ENCODE peak calls at places on chromosomes 11 and 22, in six cellular contexts. One of them, this sample, is unnamed. For H3K4me1 and H3K9me3, the result is how much of the 10 kb centered on the place peaks cover.

GRCh38 chr11:107116358-107116757 is 98.1 kb upstream of the GUCY1A2 start:
- DNase-seq in GM23248: no peak
- DNase-seq in neural progenitor cell: no peak
- DNase-seq in A549: no peak
- DNase-seq in H9: no peak
- DNase-seq in CD8-positive, alpha-beta T cell: no peak
- DNase-seq in this sample: no peak

GRCh38 chr11:8807544-8808225 is 103.3 kb upstream of the AKIP1 start:
- DNase-seq in GM23248: peak
- DNase-seq in neural progenitor cell: no peak
- DNase-seq in A549: no peak
- DNase-seq in H9: no peak
- DNase-seq in CD8-positive, alpha-beta T cell: no peak
- DNase-seq in this sample: peak

GRCh38 chr22:19181786-19182471 is 3.4 kb upstream of the SLC25A1 start:
- DNase-seq in GM23248: no peak
- DNase-seq in neural progenitor cell: no peak
- DNase-seq in A549: no peak
- DNase-seq in H9: no peak
- DNase-seq in CD8-positive, alpha-beta T cell: no peak
- DNase-seq in this sample: no peak

GRCh38 chr11:38159038-38159437 is 1561.0 kb upstream of the RAG2 start:
- DNase-seq in GM23248: no peak
- DNase-seq in neural progenitor cell: no peak
- DNase-seq in A549: no peak
- DNase-seq in H9: no peak
- DNase-seq in CD8-positive, alpha-beta T cell: no peak
- DNase-seq in this sample: no peak

GRCh38 chr11:61529537-61530225 is 21.1 kb downstream of the LRRC10B start:
- DNase-seq in GM23248: no peak
- DNase-seq in neural progenitor cell: no peak
- DNase-seq in A549: no peak
- DNase-seq in H9: no peak
- DNase-seq in CD8-positive, alpha-beta T cell: no peak
- DNase-seq in this sample: no peak

GRCh38 chr22:29041408-29041807 is 20.2 kb downstream of the C22orf31 start:
- DNase-seq in GM23248: peak
- DNase-seq in neural progenitor cell: no peak
- DNase-seq in A549: no peak
- DNase-seq in H9: no peak
- DNase-seq in CD8-positive, alpha-beta T cell: no peak
- DNase-seq in this sample: no peak

GRCh38 chr22:37242395-37242918 is 1.6 kb downstream of the RAC2 start:
- DNase-seq in GM23248: peak
- DNase-seq in neural progenitor cell: no peak
- DNase-seq in A549: no peak
- DNase-seq in H9: no peak
- DNase-seq in CD8-positive, alpha-beta T cell: peak
- DNase-seq in this sample: no peak

GRCh38 chr11:119692547-119692834 is 36.5 kb downstream of the NECTIN1 start:
- DNase-seq in GM23248: no peak
- DNase-seq in neural progenitor cell: no peak
- DNase-seq in A549: no peak
- DNase-seq in H9: no peak
- DNase-seq in CD8-positive, alpha-beta T cell: no peak
- DNase-seq in this sample: no peak

GRCh38 chr11:62708423-62709261 is 1.2 kb downstream of the GNG3 start:
- DNase-seq in GM23248: no peak
- DNase-seq in neural progenitor cell: no peak
- DNase-seq in A549: no peak
- DNase-seq in H9: peak
- DNase-seq in CD8-positive, alpha-beta T cell: peak
- DNase-seq in this sample: peak

GRCh38 chr11:33624082-33624481 is 76.5 kb downstream of the C11orf91 start:
- DNase-seq in GM23248: no peak
- DNase-seq in neural progenitor cell: no peak
- DNase-seq in A549: no peak
- DNase-seq in H9: no peak
- DNase-seq in CD8-positive, alpha-beta T cell: no peak
- DNase-seq in this sample: no peak

GRCh38 chr11:8105666-8106065 is 24.7 kb downstream of the TUB start:
- DNase-seq in GM23248: no peak
- DNase-seq in neural progenitor cell: no peak
- DNase-seq in A549: no peak
- DNase-seq in H9: no peak
- DNase-seq in CD8-positive, alpha-beta T cell: no peak
- DNase-seq in this sample: no peak

GRCh38 chr11:67355023-67355793 is 1.9 kb upstream of the POLD4 start:
- DNase-seq in GM23248: peak
- DNase-seq in neural progenitor cell: no peak
- DNase-seq in A549: peak
- DNase-seq in H9: no peak
- DNase-seq in CD8-positive, alpha-beta T cell: no peak
- DNase-seq in this sample: no peak

GRCh38 chr11:38384568-38384967 is 1786.5 kb upstream of the RAG2 start:
- DNase-seq in GM23248: no peak
- DNase-seq in neural progenitor cell: no peak
- DNase-seq in A549: no peak
- DNase-seq in H9: no peak
- DNase-seq in CD8-positive, alpha-beta T cell: no peak
- DNase-seq in this sample: no peak

GRCh38 chr11:12693485-12694181 is 19.4 kb downstream of the TEAD1 start:
- DNase-seq in GM23248: peak
- DNase-seq in neural progenitor cell: no peak
- DNase-seq in A549: peak
- DNase-seq in H9: no peak
- DNase-seq in CD8-positive, alpha-beta T cell: no peak
- DNase-seq in this sample: peak

GRCh38 chr11:94519478-94520084 is 7.3 kb downstream of the C11orf97 start:
- DNase-seq in GM23248: peak
- DNase-seq in neural progenitor cell: peak
- DNase-seq in A549: no peak
- DNase-seq in H9: no peak
- DNase-seq in CD8-positive, alpha-beta T cell: no peak
- DNase-seq in this sample: no peak

GRCh38 chr11:64719406-64719805 is 3.6 kb downstream of the NRXN2 start:
- DNase-seq in GM23248: no peak
- DNase-seq in neural progenitor cell: no peak
- DNase-seq in A549: no peak
- DNase-seq in H9: no peak
- DNase-seq in CD8-positive, alpha-beta T cell: no peak
- DNase-seq in this sample: no peak

GRCh38 chr22:39920134-39920743 is 19.4 kb downstream of the GRAP2 start:
- DNase-seq in GM23248: no peak
- DNase-seq in neural progenitor cell: no peak
- DNase-seq in A549: no peak
- DNase-seq in H9: no peak
- DNase-seq in CD8-positive, alpha-beta T cell: no peak
- DNase-seq in this sample: no peak

GRCh38 chr11:46047520-46047919 is 73.7 kb downstream of the PHF21A start:
- DNase-seq in GM23248: peak
- DNase-seq in neural progenitor cell: no peak
- DNase-seq in A549: no peak
- DNase-seq in H9: no peak
- DNase-seq in CD8-positive, alpha-beta T cell: no peak
- DNase-seq in this sample: no peak

GRCh38 chr22:36954251-36955014 is 41.0 kb downstream of the CSF2RB start:
- DNase-seq in GM23248: no peak
- DNase-seq in neural progenitor cell: no peak
- DNase-seq in A549: no peak
- DNase-seq in H9: no peak
- DNase-seq in CD8-positive, alpha-beta T cell: no peak
- DNase-seq in this sample: no peak

GRCh38 chr11:6682936-6683861 is at the start of gene MRPL17:
- DNase-seq in GM23248: peak
- DNase-seq in neural progenitor cell: peak
- DNase-seq in A549: peak
- DNase-seq in H9: peak
- DNase-seq in CD8-positive, alpha-beta T cell: peak
- DNase-seq in this sample: peak

GRCh38 chr11:121194731-121195596 is 93.9 kb downstream of the TECTA start:
- DNase-seq in GM23248: peak
- DNase-seq in neural progenitor cell: peak
- DNase-seq in A549: peak
- DNase-seq in H9: peak
- DNase-seq in CD8-positive, alpha-beta T cell: peak
- DNase-seq in this sample: peak

GRCh38 chr22:19014886-19015285 is 78.8 kb upstream of the PRODH start:
- DNase-seq in GM23248: no peak
- DNase-seq in neural progenitor cell: no peak
- DNase-seq in A549: no peak
- DNase-seq in H9: no peak
- DNase-seq in CD8-positive, alpha-beta T cell: no peak
- DNase-seq in this sample: no peak

GRCh38 chr22:37552560-37553163 is 7.6 kb upstream of the CDC42EP1 start:
- DNase-seq in GM23248: peak
- DNase-seq in neural progenitor cell: peak
- DNase-seq in A549: no peak
- DNase-seq in H9: peak
- DNase-seq in CD8-positive, alpha-beta T cell: no peak
- DNase-seq in this sample: no peak

GRCh38 chr11:35152575-35152974 is 13.6 kb downstream of the CD44 start:
- DNase-seq in GM23248: peak
- DNase-seq in neural progenitor cell: no peak
- DNase-seq in A549: no peak
- DNase-seq in H9: no peak
- DNase-seq in CD8-positive, alpha-beta T cell: no peak
- DNase-seq in this sample: no peak

GRCh38 chr11:35151896-35152295 is 12.9 kb downstream of the CD44 start:
- DNase-seq in GM23248: peak
- DNase-seq in neural progenitor cell: peak
- DNase-seq in A549: no peak
- DNase-seq in H9: peak
- DNase-seq in CD8-positive, alpha-beta T cell: no peak
- DNase-seq in this sample: no peak

GRCh38 chr11:35154960-35155359 is 16.0 kb downstream of the CD44 start:
- DNase-seq in GM23248: no peak
- DNase-seq in neural progenitor cell: no peak
- DNase-seq in A549: no peak
- DNase-seq in H9: no peak
- DNase-seq in CD8-positive, alpha-beta T cell: no peak
- DNase-seq in this sample: no peak

GRCh38 chr11:35151241-35151640 is 12.3 kb downstream of the CD44 start:
- DNase-seq in GM23248: peak
- DNase-seq in neural progenitor cell: no peak
- DNase-seq in A549: no peak
- DNase-seq in H9: no peak
- DNase-seq in CD8-positive, alpha-beta T cell: no peak
- DNase-seq in this sample: no peak

DNA sequence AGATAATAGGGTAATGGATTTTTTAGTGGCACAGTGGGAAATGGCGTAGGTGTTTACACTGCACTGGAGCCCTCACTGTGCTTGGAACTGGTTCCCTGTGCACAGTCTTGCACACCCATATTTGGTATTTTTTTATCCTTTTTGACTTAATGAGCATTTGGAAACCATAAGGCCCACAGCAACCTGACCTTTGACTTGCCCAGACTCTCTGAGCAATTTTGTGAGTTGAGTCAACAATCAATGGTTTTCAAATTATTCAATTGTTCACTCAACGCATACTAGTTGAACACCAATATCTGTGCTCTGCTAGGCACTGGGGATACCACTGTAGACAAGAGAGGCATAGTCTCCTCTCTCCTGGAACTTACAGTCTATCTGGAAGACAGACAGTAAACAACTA is 14.3 kb downstream of the CD44 start:
- DNase-seq in GM23248: peak
- DNase-seq in neural progenitor cell: no peak
- DNase-seq in A549: no peak
- DNase-seq in H9: no peak
- DNase-seq in CD8-positive, alpha-beta T cell: no peak
- DNase-seq in this sample: no peak
- H3K4me1 ChIP-seq in GM23248: half or more
- H3K4me1 ChIP-seq in neural progenitor cell: under half
- H3K4me1 ChIP-seq in A549: half or more
- H3K4me1 ChIP-seq in H9: under half
- H3K4me1 ChIP-seq in CD8-positive, alpha-beta T cell: half or more
- H3K4me1 ChIP-seq in this sample: under half

GRCh38 chr11:69931994-69932910 is 113.0 kb upstream of the FGF3 start:
- DNase-seq in GM23248: no peak
- DNase-seq in neural progenitor cell: peak
- DNase-seq in A549: no peak
- DNase-seq in H9: no peak
- DNase-seq in CD8-positive, alpha-beta T cell: no peak
- DNase-seq in this sample: no peak
- H3K27ac ChIP-seq in GM23248: no peak
- H3K27ac ChIP-seq in neural progenitor cell: peak
- H3K27ac ChIP-seq in A549: no peak
- H3K27ac ChIP-seq in H9: no peak
- H3K27ac ChIP-seq in CD8-positive, alpha-beta T cell: no peak
- H3K27ac ChIP-seq in this sample: no peak

GRCh38 chr22:47784991-47785390 is 1022.5 kb downstream of the TBC1D22A start:
- DNase-seq in GM23248: no peak
- DNase-seq in neural progenitor cell: no peak
- DNase-seq in A549: no peak
- DNase-seq in H9: no peak
- DNase-seq in CD8-positive, alpha-beta T cell: no peak
- DNase-seq in this sample: no peak
- H3K9me3 ChIP-seq in GM23248: under half
- H3K9me3 ChIP-seq in neural progenitor cell: under half
- H3K9me3 ChIP-seq in A549: under half
- H3K9me3 ChIP-seq in H9: under half
- H3K9me3 ChIP-seq in CD8-positive, alpha-beta T cell: under half
- H3K9me3 ChIP-seq in this sample: under half

GRCh38 chr11:123303924-123304323 is 108.9 kb upstream of the CLMP start:
- DNase-seq in GM23248: no peak
- DNase-seq in neural progenitor cell: no peak
- DNase-seq in A549: peak
- DNase-seq in H9: no peak
- DNase-seq in CD8-positive, alpha-beta T cell: no peak
- DNase-seq in this sample: no peak

GRCh38 chr11:123306531-123306930 is 111.5 kb upstream of the CLMP start:
- DNase-seq in GM23248: no peak
- DNase-seq in neural progenitor cell: no peak
- DNase-seq in A549: no peak
- DNase-seq in H9: no peak
- DNase-seq in CD8-positive, alpha-beta T cell: no peak
- DNase-seq in this sample: no peak

GRCh38 chr11:123304828-123305530 is 109.9 kb upstream of the CLMP start:
- DNase-seq in GM23248: no peak
- DNase-seq in neural progenitor cell: peak
- DNase-seq in A549: no peak
- DNase-seq in H9: no peak
- DNase-seq in CD8-positive, alpha-beta T cell: no peak
- DNase-seq in this sample: no peak

GRCh38 chr11:123307276-123307675 is 112.2 kb upstream of the CLMP start:
- DNase-seq in GM23248: no peak
- DNase-seq in neural progenitor cell: no peak
- DNase-seq in A549: no peak
- DNase-seq in H9: no peak
- DNase-seq in CD8-positive, alpha-beta T cell: no peak
- DNase-seq in this sample: no peak

DNA sequence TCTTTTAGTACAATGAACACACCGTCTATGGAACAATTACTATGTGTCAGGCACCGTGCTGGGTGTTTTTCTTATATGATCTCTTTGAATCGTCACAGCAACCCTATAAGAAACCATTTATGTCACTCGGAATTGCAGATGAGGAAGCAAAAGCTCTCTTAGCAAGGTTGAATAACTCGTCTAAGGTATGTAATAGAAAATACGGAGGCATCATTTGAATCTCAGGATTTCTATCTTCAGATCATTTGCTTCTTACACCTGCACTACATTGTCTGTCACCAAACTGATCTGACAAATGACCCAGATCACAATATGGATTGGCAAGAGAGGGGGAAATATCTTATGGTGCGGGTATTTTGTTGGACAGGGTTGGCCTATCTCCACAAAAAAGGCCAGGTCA is 110.6 kb upstream of the CLMP start:
- DNase-seq in GM23248: no peak
- DNase-seq in neural progenitor cell: no peak
- DNase-seq in A549: no peak
- DNase-seq in H9: no peak
- DNase-seq in CD8-positive, alpha-beta T cell: no peak
- DNase-seq in this sample: no peak
- H3K4me1 ChIP-seq in GM23248: under half
- H3K4me1 ChIP-seq in neural progenitor cell: under half
- H3K4me1 ChIP-seq in A549: under half
- H3K4me1 ChIP-seq in H9: under half
- H3K4me1 ChIP-seq in CD8-positive, alpha-beta T cell: under half
- H3K4me1 ChIP-seq in this sample: under half

This sample was measured in pancreas.